ENCODE peak calls at places on chromosomes 4 and X, in nine cellular contexts. P is A549, A is hepatocyte, L is transverse colon, W is neuronal stem cell, I is mucosa of descending colon, B is SJSA1, O is left lung, K is IMR-90. V is an unnamed sample.

GRCh38 chr4:56743550-56743949 is 62.5 kb upstream of the HOPX start:
- DNase-seq in P (no peak), A (peak; percentile 64), L (peak; percentile 22), W (no peak), I (no peak), B (no peak), O (no peak), K (no peak), V (no peak)

GRCh38 chrX:33987458-33987857 is 144.7 kb downstream of the FAM47A start:
- DNase-seq in P (no peak), A (no peak), L (no peak), W (no peak), I (no peak), B (no peak), O (no peak), K (no peak), V (no peak)

GRCh38 chrX:6129751-6130150 is 98.9 kb downstream of the NLGN4X start:
- DNase-seq in P (no peak), A (no peak), L (no peak), W (no peak), I (no peak), B (no peak), O (no peak), K (no peak), V (peak; percentile 73)

GRCh38 chr4:123102897-123103489 is 180.6 kb upstream of the NUDT6 start:
- DNase-seq in P (peak; percentile 10), A (peak; percentile 40), L (no peak), W (peak; percentile 30), I (no peak), B (peak; percentile 36), O (no peak), K (peak; percentile 69), V (peak; percentile 82)

GRCh38 chr4:151801547-151802516 is 41.0 kb upstream of the GATB start:
- DNase-seq in P (peak; percentile 14), A (peak; percentile 57), L (peak; percentile 31), W (peak; percentile 12), I (peak; percentile 45), B (peak; percentile 54), O (no peak), K (peak; percentile 44), V (peak; percentile 91)

GRCh38 chrX:30489323-30489722 is 88.2 kb downstream of the TASL start:
- DNase-seq in P (peak; percentile 9), A (no peak), L (no peak), W (no peak), I (no peak), B (no peak), O (no peak), K (no peak), V (peak; percentile 45)

GRCh38 chr4:82275431-82276423 is 98.1 kb downstream of the HNRNPD start:
- DNase-seq in P (peak; percentile 10), A (no peak), L (no peak), W (no peak), I (no peak), B (no peak), O (no peak), K (no peak), V (peak; percentile 54)

GRCh38 chr4:57501715-57502114 is 391.5 kb upstream of the IGFBP7 start:
- DNase-seq in P (peak; percentile 1), A (peak; percentile 79), L (no peak), W (no peak), I (no peak), B (no peak), O (no peak), K (peak; percentile 6), V (no peak)

GRCh38 chrX:9539611-9540387 is 74.9 kb downstream of the TBL1X start:
- DNase-seq in P (no peak), A (no peak), L (no peak), W (no peak), I (no peak), B (no peak), O (no peak), K (no peak), V (no peak)

GRCh38 chrX:45756562-45756961 is 555.9 kb upstream of the DIPK2B start:
- DNase-seq in P (no peak), A (no peak), L (no peak), W (no peak), I (no peak), B (no peak), O (no peak), K (no peak), V (no peak)

GRCh38 chr4:156294577-156294976 is 340.9 kb upstream of the CTSO start:
- DNase-seq in P (no peak), A (peak; percentile 65), L (no peak), W (peak; percentile 4), I (no peak), B (peak; percentile 59), O (no peak), K (peak; percentile 87), V (peak; percentile 58)

GRCh38 chr4:176451441-176451840 is 131.7 kb downstream of the SPCS3 start:
- DNase-seq in P (no peak), A (no peak), L (no peak), W (peak; percentile 58), I (no peak), B (no peak), O (no peak), K (no peak), V (no peak)

GRCh38 chrX:140480765-140481164 is 24.1 kb downstream of the SOX3 start:
- DNase-seq in P (no peak), A (no peak), L (no peak), W (no peak), I (no peak), B (no peak), O (no peak), K (no peak), V (no peak)

GRCh38 chr4:81506731-81507130 is 35.0 kb upstream of the RASGEF1B start:
- DNase-seq in P (no peak), A (no peak), L (no peak), W (no peak), I (no peak), B (no peak), O (no peak), K (no peak), V (no peak)

GRCh38 chr4:84955168-84955567 is 11.3 kb downstream of the WDFY3 start:
- DNase-seq in P (no peak), A (no peak), L (no peak), W (no peak), I (no peak), B (no peak), O (no peak), K (no peak), V (no peak)

GRCh38 chrX:55778322-55778721 is 60.8 kb downstream of the RRAGB start:
- DNase-seq in P (no peak), A (no peak), L (no peak), W (no peak), I (no peak), B (no peak), O (no peak), K (peak; percentile 5), V (no peak)

DNA sequence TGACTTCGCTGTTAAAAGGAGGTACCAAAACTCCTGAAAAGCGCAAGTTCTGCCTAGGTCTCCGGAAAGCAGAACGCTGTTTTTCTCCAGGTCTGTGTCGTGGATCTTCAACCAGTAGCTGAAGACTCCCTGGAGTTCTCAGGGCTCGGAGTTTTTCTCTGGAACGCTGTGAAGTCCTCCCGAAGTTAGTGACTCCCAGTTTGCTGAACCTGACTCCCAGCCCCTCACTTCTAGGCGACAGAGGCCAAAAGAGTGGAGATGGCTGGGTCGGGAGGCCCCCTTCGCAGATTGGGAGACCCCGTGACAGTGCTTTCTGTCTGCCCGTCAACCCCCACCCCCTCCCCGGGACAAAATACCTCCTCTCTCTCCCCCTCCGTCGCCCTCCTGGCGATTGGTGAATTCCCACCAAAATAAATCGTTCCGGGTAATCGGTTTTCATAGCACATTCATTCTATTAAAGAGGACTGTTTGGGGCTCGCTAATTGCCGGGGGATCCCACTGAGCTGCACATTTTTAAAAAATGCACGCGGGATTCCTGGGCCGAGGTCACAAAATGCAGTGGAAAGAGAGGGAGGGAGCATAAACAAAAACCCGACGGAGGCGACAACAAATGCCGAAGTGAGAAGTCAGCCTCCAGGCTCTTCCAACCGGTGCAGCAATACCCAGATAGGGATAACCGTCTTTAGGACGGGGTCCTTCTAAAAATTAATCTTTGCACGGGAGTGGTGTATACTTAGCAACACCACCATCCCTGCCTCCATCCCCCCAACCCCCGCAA is 4.0 kb upstream of the MSX1 start:
- DNase-seq in P (no peak), A (no peak), L (no peak), W (no peak), I (no peak), B (no peak), O (peak; percentile 19), K (no peak), V (no peak)
- H3K4me3 ChIP-seq in P (no peak overlapping the region), A (peak overlapping the region; percentile 24), L (no peak overlapping the region), W (no peak overlapping the region), I (no peak overlapping the region), B (no peak overlapping the region), O (no peak overlapping the region), K (no peak overlapping the region), V (no peak overlapping the region)

GRCh38 chr4:143381171-143382118 is 44.8 kb downstream of the GAB1 start:
- DNase-seq in P (no peak), A (peak; percentile 58), L (peak; percentile 83), W (no peak), I (peak; percentile 64), B (peak; percentile 22), O (no peak), K (peak; percentile 93), V (no peak)
- H3K4me3 ChIP-seq in P (no peak overlapping the region), A (no peak overlapping the region), L (no peak overlapping the region), W (no peak overlapping the region), I (no peak overlapping the region), B (no peak overlapping the region), O (no peak overlapping the region), K (no peak overlapping the region), V (no peak overlapping the region)

GRCh38 chr4:15776871-15777648 is 1.1 kb upstream of the CD38 start:
- DNase-seq in P (no peak), A (no peak), L (no peak), W (no peak), I (no peak), B (no peak), O (no peak), K (no peak), V (peak; percentile 73)
- H3K4me3 ChIP-seq in P (no peak overlapping the region), A (no peak overlapping the region), L (no peak overlapping the region), W (no peak overlapping the region), I (no peak overlapping the region), B (no peak overlapping the region), O (no peak overlapping the region), K (no peak overlapping the region), V (peak overlapping the region; percentile 63)

GRCh38 chr4:687048-687974 is 1.6 kb downstream of the SLC49A3 start:
- DNase-seq in P (peak; percentile 91), A (peak; percentile 92), L (peak; percentile 91), W (no peak), I (peak; percentile 96), B (peak; percentile 27), O (peak; percentile 98), K (peak; percentile 77), V (no peak)

GRCh38 chr4:686371-687040 is 2.4 kb downstream of the SLC49A3 start:
- DNase-seq in P (no peak), A (no peak), L (no peak), W (no peak), I (peak; percentile 66), B (no peak), O (peak; percentile 77), K (no peak), V (no peak)

GRCh38 chr4:687975-688694 is 816 bp downstream of the SLC49A3 start:
- DNase-seq in P (no peak), A (no peak), L (no peak), W (no peak), I (peak; percentile 68), B (no peak), O (peak; percentile 80), K (no peak), V (no peak)

GRCh38 chr4:688695-689497 is at the start of gene SLC49A3:
- DNase-seq in P (no peak), A (peak; percentile 53), L (peak; percentile 43), W (no peak), I (peak; percentile 63), B (no peak), O (peak; percentile 86), K (no peak), V (no peak)

GRCh38 chr4:689498-690122 is 659 bp upstream of the SLC49A3 start:
- DNase-seq in P (no peak), A (no peak), L (no peak), W (no peak), I (no peak), B (no peak), O (peak; percentile 45), K (no peak), V (no peak)
- H3K4me3 ChIP-seq in P (no peak overlapping the region), A (peak overlapping the region; percentile 38), L (peak overlapping the region; percentile 40), W (peak overlapping the region; percentile 23), I (no peak overlapping the region), B (no peak overlapping the region), O (peak overlapping the region; percentile 59), K (no peak overlapping the region), V (no peak overlapping the region)

V was measured in Karpas-422.